ENCODE peak calls at places on chromosomes 2 and 18, in six cellular contexts. L, J, B, R, N and A are unnamed samples.

GRCh38 chr2:27587025-27587424 is 4.2 kb downstream of the ZNF512 start:
- DNase-seq in B (no peak), R (no peak), L (no peak), J (no peak), N (no peak), A (no peak)

GRCh38 chr2:105371810-105372209 is 27.0 kb downstream of the FHL2 start:
- DNase-seq in J (no peak), R (no peak), B (no peak), L (no peak), N (no peak), A (no peak)

GRCh38 chr2:95345066-95345414 is 47.9 kb downstream of the KCNIP3 start:
- DNase-seq in J (no peak), L (no peak), R (no peak), N (no peak), B (peak; percentile 24), A (no peak)

GRCh38 chr2:138536302-138536701 is 34.7 kb downstream of the SPOPL start:
- DNase-seq in R (no peak), L (no peak), J (no peak), N (no peak), B (no peak), A (peak; percentile 30)

GRCh38 chr18:57660961-57661360 is 39.3 kb upstream of the NARS1 start:
- DNase-seq in N (no peak), J (no peak), B (no peak), L (peak; percentile 78), R (no peak), A (no peak)

GRCh38 chr2:27115485-27115884 is 3.4 kb downstream of the CGREF1 start:
- DNase-seq in B (no peak), N (no peak), R (no peak), J (no peak), L (peak; percentile 22), A (no peak)

GRCh38 chr2:1421731-1422130 is 8.5 kb downstream of the TPO start:
- DNase-seq in J (no peak), B (no peak), L (no peak), R (no peak), N (no peak), A (no peak)

GRCh38 chr18:48949051-48949605 is 1.6 kb downstream of the SMAD7 start:
- DNase-seq in L (peak; percentile 68), N (no peak), B (no peak), J (peak; percentile 45), R (no peak), A (peak; percentile 32)

GRCh38 chr2:57720728-57721627 is 325.6 kb upstream of the VRK2 start:
- DNase-seq in R (peak; percentile 65), N (peak; percentile 41), J (peak; percentile 52), L (peak; percentile 93), B (peak; percentile 66), A (peak; percentile 44)

GRCh38 chr18:13289501-13290205 is 71.1 kb downstream of the LDLRAD4 start:
- DNase-seq in B (no peak), R (no peak), N (no peak), L (no peak), J (no peak), A (no peak)